ENCODE peak calls at places on chromosomes 2 and 18, in ten cellular contexts. L is keratinocyte, G is prostate gland, I is tibial nerve, D is endothelial cell of umbilical vein, H is GM23248, M is A673, R is ovary, V is SK-N-SH, P is kidney. C is an unnamed sample.

GRCh38 chr2:12495247-12495868 is 221.4 kb upstream of the TRIB2 start:
- DNase-seq in I (no peak), L (no peak), H (no peak), M (no peak), G (no peak), V (no peak), D (no peak), P (no peak), R (no peak), C (no peak)

GRCh38 chr2:211416373-211416772 is 860.0 kb downstream of the CPS1 start:
- DNase-seq in P (no peak), G (no peak), V (no peak), M (no peak), D (no peak), R (no peak), L (no peak), I (no peak), H (no peak), C (no peak)

GRCh38 chr18:48952287-48953095 is 1.7 kb upstream of the SMAD7 start:
- DNase-seq in V (peak; percentile 85), L (no peak), I (peak; percentile 50), R (peak; percentile 80), D (peak; percentile 78), H (peak; percentile 96), G (peak; percentile 70), P (peak; percentile 95), M (peak; percentile 54), C (peak; percentile 90)

GRCh38 chr2:72757177-72757775 is 68.6 kb downstream of the EXOC6B start:
- DNase-seq in H (no peak), L (peak; percentile 81), P (no peak), I (no peak), V (peak; percentile 45), M (peak; percentile 30), G (no peak), R (no peak), D (peak; percentile 78), C (no peak)

GRCh38 chr18:79682896-79683625 is 3.5 kb downstream of the CTDP1 start:
- DNase-seq in I (no peak), P (no peak), V (no peak), M (no peak), L (no peak), G (no peak), D (no peak), H (no peak), R (no peak), C (no peak)

GRCh38 chr18:54241483-54241882 is 17.0 kb upstream of the MBD2 start:
- DNase-seq in M (no peak), L (no peak), V (no peak), H (no peak), G (no peak), R (no peak), I (no peak), P (no peak), D (no peak), C (no peak)

GRCh38 chr2:240796543-240797499 is 23.2 kb downstream of the KIF1A start:
- DNase-seq in I (no peak), R (peak; percentile 12), H (no peak), D (no peak), V (no peak), P (peak; percentile 43), M (no peak), G (no peak), L (no peak), C (no peak)

GRCh38 chr18:57794951-57795728 is 8.0 kb downstream of the ATP8B1 start:
- DNase-seq in D (no peak), M (no peak), P (no peak), H (no peak), V (no peak), I (no peak), L (no peak), R (no peak), G (no peak), C (no peak)

GRCh38 chr2:235709124-235709813 is 215.4 kb downstream of the AGAP1 start:
- DNase-seq in D (no peak), G (no peak), I (no peak), V (no peak), H (peak; percentile 72), M (no peak), L (peak; percentile 83), R (no peak), P (no peak), C (no peak)

GRCh38 chr2:226690471-226691024 is 109.1 kb downstream of the IRS1 start:
- DNase-seq in L (no peak), R (no peak), M (no peak), G (no peak), D (no peak), V (no peak), P (no peak), H (peak; percentile 10), I (no peak), C (no peak)

GRCh38 chr2:172480301-172481218 is 53.2 kb downstream of the ITGA6 start:
- DNase-seq in R (peak; percentile 73), V (no peak), D (peak; percentile 68), L (no peak), M (no peak), H (no peak), I (no peak), P (peak; percentile 83), G (no peak), C (no peak)

GRCh38 chr2:121898483-121898882 is 143.0 kb downstream of the TSN start:
- DNase-seq in I (no peak), P (no peak), M (no peak), D (peak; percentile 41), H (peak; percentile 83), R (no peak), G (no peak), V (no peak), L (no peak), C (peak; percentile 53)

GRCh38 chr2:54572636-54573531 is 116.8 kb downstream of the SPTBN1 start:
- DNase-seq in V (no peak), P (no peak), M (no peak), G (no peak), L (no peak), H (peak; percentile 68), I (no peak), R (no peak), D (peak; percentile 92), C (no peak)

GRCh38 chr2:127161176-127162136 is 54.5 kb upstream of the BIN1 start:
- DNase-seq in R (no peak), I (no peak), H (no peak), L (no peak), D (no peak), V (no peak), P (no peak), G (no peak), M (no peak), C (no peak)

GRCh38 chr2:189581354-189582139 is 961 bp upstream of the SLC40A1 start:
- DNase-seq in H (no peak), V (peak; percentile 54), M (no peak), I (no peak), R (peak; percentile 42), D (no peak), G (peak; percentile 33), P (peak; percentile 69), L (no peak), C (no peak)

GRCh38 chr2:167697194-167697593 is 550.2 kb downstream of the STK39 start:
- DNase-seq in L (no peak), I (no peak), H (no peak), G (no peak), R (no peak), M (no peak), P (no peak), D (no peak), V (no peak), C (no peak)

GRCh38 chr2:225113356-225114015 is 71.2 kb upstream of the DOCK10 start:
- DNase-seq in I (no peak), R (no peak), H (peak; percentile 28), D (no peak), V (no peak), M (peak; percentile 7), G (no peak), L (no peak), P (no peak), C (no peak)

GRCh38 chr2:228118940-228119339 is 62.5 kb downstream of the SPHKAP start:
- DNase-seq in H (no peak), M (no peak), R (no peak), P (no peak), I (no peak), L (no peak), G (no peak), V (no peak), D (no peak), C (no peak)
- H3K4me1 ChIP-seq in H (no peaks in the 10 kb centered on the region), M (peaks cover 6% of the 10 kb centered on the region), R (no peaks in the 10 kb centered on the region), P (no peaks in the 10 kb centered on the region), I (no peaks in the 10 kb centered on the region), L (no peaks in the 10 kb centered on the region), G (no peaks in the 10 kb centered on the region), V (no peaks in the 10 kb centered on the region), D (no peaks in the 10 kb centered on the region), C (no peaks in the 10 kb centered on the region)

GRCh38 chr2:219511547-219512325 is 2.5 kb upstream of the ASIC4 start:
- DNase-seq in V (peak; percentile 75), R (no peak), D (no peak), I (no peak), M (peak; percentile 64), G (no peak), H (no peak), P (peak; percentile 69), L (no peak), C (no peak)

GRCh38 chr2:219514196-219514761 is at the start of gene ASIC4:
- DNase-seq in H (no peak), P (peak; percentile 62), M (no peak), L (no peak), G (no peak), V (peak; percentile 86), D (no peak), I (no peak), R (no peak), C (no peak)

GRCh38 chr2:219513787-219514186 is 495 bp upstream of the ASIC4 start:
- DNase-seq in D (no peak), G (no peak), M (no peak), H (no peak), V (no peak), I (no peak), P (no peak), R (no peak), L (no peak), C (no peak)

GRCh38 chr2:219510512-219511135 is 3.7 kb upstream of the ASIC4 start:
- DNase-seq in V (no peak), I (no peak), D (no peak), M (no peak), L (no peak), G (no peak), P (peak; percentile 71), H (no peak), R (no peak), C (no peak)

GRCh38 chr2:219512524-219513216 is 1.6 kb upstream of the ASIC4 start:
- DNase-seq in D (no peak), M (no peak), V (peak; percentile 61), R (no peak), L (no peak), H (no peak), I (no peak), G (no peak), P (no peak), C (no peak)
- H3K4me1 ChIP-seq in D (no peaks in the 10 kb centered on the region), M (peaks cover 66% of the 10 kb centered on the region), V (peaks cover 3% of the 10 kb centered on the region), R (peaks cover 6% of the 10 kb centered on the region), L (no peaks in the 10 kb centered on the region), H (peaks cover 13% of the 10 kb centered on the region), I (peaks cover 16% of the 10 kb centered on the region), G (peaks cover 2% of the 10 kb centered on the region), P (no peaks in the 10 kb centered on the region), C (no peaks in the 10 kb centered on the region)

GRCh38 chr18:7600528-7601248 is 33.6 kb downstream of the PTPRM start:
- DNase-seq in D (no peak), G (no peak), H (no peak), V (no peak), L (no peak), P (no peak), R (no peak), I (no peak), M (no peak), C (no peak)
- H3K4me1 ChIP-seq in D (no peaks in the 10 kb centered on the region), G (no peaks in the 10 kb centered on the region), H (peaks cover 16% of the 10 kb centered on the region), V (no peaks in the 10 kb centered on the region), L (no peaks in the 10 kb centered on the region), P (peaks cover 12% of the 10 kb centered on the region), R (peaks cover 3% of the 10 kb centered on the region), I (no peaks in the 10 kb centered on the region), M (no peaks in the 10 kb centered on the region), C (peaks cover 37% of the 10 kb centered on the region)

GRCh38 chr2:217849576-217849975 is 153.2 kb downstream of the TNS1 start:
- DNase-seq in I (no peak), H (no peak), V (no peak), D (no peak), R (no peak), L (no peak), G (no peak), M (no peak), P (no peak), C (no peak)
- H3K4me1 ChIP-seq in I (peaks cover 46% of the 10 kb centered on the region), H (peaks cover 68% of the 10 kb centered on the region), V (peaks cover 46% of the 10 kb centered on the region), D (peaks cover 41% of the 10 kb centered on the region), R (peaks cover 31% of the 10 kb centered on the region), L (peaks cover 43% of the 10 kb centered on the region), G (peaks cover 5% of the 10 kb centered on the region), M (peaks cover 7% of the 10 kb centered on the region), P (peaks cover 23% of the 10 kb centered on the region), C (peaks cover 84% of the 10 kb centered on the region)